ENCODE peak calls at places on chromosomes 5 and 9, in six cellular contexts. S is IMR-90, X is mesenchymal stem cell, K is trophoblast cell, F is H9, U is H1. I is an unnamed sample.

GRCh38 chr9:136059851-136060670 is 35.0 kb downstream of the NACC2 start:
- DNase-seq in S (peak), X (peak), K (no peak), F (no peak), U (no peak), I (no peak)

GRCh38 chr5:165630211-165630866 is 2124.9 kb downstream of the MAT2B start:
- DNase-seq in S (peak), X (peak), K (peak), F (peak), U (peak), I (peak)

GRCh38 chr9:8542537-8542936 is 743.0 kb upstream of the DMAC1 start:
- DNase-seq in S (no peak), X (no peak), K (no peak), F (no peak), U (no peak), I (no peak)

GRCh38 chr5:100827481-100827889 is 75.6 kb downstream of the ST8SIA4 start:
- DNase-seq in S (no peak), X (peak), K (peak), F (no peak), U (no peak), I (no peak)

GRCh38 chr5:150164640-150165039 is 1.9 kb upstream of the CDX1 start:
- DNase-seq in S (peak), X (peak), K (no peak), F (no peak), U (no peak), I (no peak)

GRCh38 chr5:150612405-150612804 is 28.1 kb upstream of the SYNPO start:
- DNase-seq in S (no peak), X (no peak), K (no peak), F (no peak), U (no peak), I (no peak)

GRCh38 chr5:167964529-167964928 is 326.9 kb upstream of the WWC1 start:
- DNase-seq in S (no peak), X (peak), K (no peak), F (no peak), U (no peak), I (no peak)

GRCh38 chr9:83070257-83070656 is 7.3 kb upstream of the RASEF start:
- DNase-seq in S (peak), X (no peak), K (no peak), F (no peak), U (no peak), I (no peak)

GRCh38 chr9:130860458-130861316 is 25.6 kb downstream of the ABL1 start:
- DNase-seq in S (peak), X (peak), K (peak), F (no peak), U (no peak), I (no peak)

GRCh38 chr5:164009628-164010027 is 504.2 kb downstream of the MAT2B start:
- DNase-seq in S (no peak), X (no peak), K (no peak), F (no peak), U (no peak), I (peak)

GRCh38 chr9:89597711-89598707 is 6.8 kb upstream of the GADD45G start:
- DNase-seq in S (peak), X (peak), K (peak), F (peak), U (peak), I (peak)

GRCh38 chr9:91376239-91376638 is 14.5 kb upstream of the AUH start:
- DNase-seq in S (no peak), X (peak), K (no peak), F (no peak), U (no peak), I (no peak)

GRCh38 chr5:180334176-180334575 is 19.0 kb downstream of the GFPT2 start:
- DNase-seq in S (no peak), X (no peak), K (no peak), F (no peak), U (no peak), I (no peak)

GRCh38 chr9:95305770-95306492 is 11.6 kb downstream of the FANCC start:
- DNase-seq in S (peak), X (no peak), K (no peak), F (no peak), U (no peak), I (no peak)

GRCh38 chr9:4987996-4988421 is 2.9 kb downstream of the JAK2 start:
- DNase-seq in S (peak), X (peak), K (peak), F (peak), U (peak), I (peak)

GRCh38 chr9:92974696-92975451 is 27.6 kb downstream of the FGD3 start:
- DNase-seq in S (no peak), X (no peak), K (no peak), F (no peak), U (no peak), I (no peak)

GRCh38 chr5:147510885-147511284 is 1.0 kb upstream of the DPYSL3 start:
- DNase-seq in S (no peak), X (no peak), K (no peak), F (no peak), U (no peak), I (no peak)

GRCh38 chr5:146947181-146947941 is 68.8 kb upstream of the PPP2R2B start:
- DNase-seq in S (peak), X (peak), K (no peak), F (no peak), U (no peak), I (peak)

GRCh38 chr5:89556215-89557009 is 673.4 kb upstream of the MEF2C start:
- DNase-seq in S (peak), X (peak), K (peak), F (no peak), U (no peak), I (no peak)

GRCh38 chr5:75089137-75089536 is 36.8 kb upstream of the GCNT4 start:
- DNase-seq in S (no peak), X (no peak), K (no peak), F (no peak), U (no peak), I (no peak)

GRCh38 chr5:81631124-81631523 is 119.8 kb downstream of the SSBP2 start:
- DNase-seq in S (no peak), X (no peak), K (no peak), F (no peak), U (no peak), I (no peak)

GRCh38 chr5:157400741-157401140 is 59.3 kb upstream of the NIPAL4 start:
- DNase-seq in S (no peak), X (no peak), K (no peak), F (no peak), U (no peak), I (no peak)

GRCh38 chr9:124291801-124292396 is 34.1 kb downstream of the NEK6 start:
- DNase-seq in S (no peak), X (peak), K (no peak), F (no peak), U (no peak), I (no peak)

GRCh38 chr9:4220361-4220760 is 79.5 kb downstream of the GLIS3 start:
- DNase-seq in S (no peak), X (no peak), K (no peak), F (no peak), U (no peak), I (no peak)

GRCh38 chr5:160427607-160428006 is 6.0 kb downstream of the PTTG1 start:
- DNase-seq in S (no peak), X (no peak), K (no peak), F (no peak), U (no peak), I (no peak)

GRCh38 chr5:133607451-133607850 is 4.9 kb downstream of the FSTL4 start:
- DNase-seq in S (no peak), X (no peak), K (no peak), F (no peak), U (no peak), I (no peak)

GRCh38 chr9:89436963-89437625 is 60.8 kb downstream of the SEMA4D start:
- DNase-seq in S (no peak), X (no peak), K (no peak), F (no peak), U (no peak), I (no peak)

GRCh38 chr9:104138243-104138642 is 44.1 kb downstream of the SMC2 start:
- DNase-seq in S (no peak), X (no peak), K (no peak), F (no peak), U (no peak), I (no peak)

GRCh38 chr9:104144336-104144735 is 50.2 kb downstream of the SMC2 start:
- DNase-seq in S (no peak), X (no peak), K (no peak), F (no peak), U (no peak), I (no peak)

GRCh38 chr9:104143554-104143919 is 49.4 kb downstream of the SMC2 start:
- DNase-seq in S (no peak), X (no peak), K (no peak), F (no peak), U (no peak), I (no peak)

DNA sequence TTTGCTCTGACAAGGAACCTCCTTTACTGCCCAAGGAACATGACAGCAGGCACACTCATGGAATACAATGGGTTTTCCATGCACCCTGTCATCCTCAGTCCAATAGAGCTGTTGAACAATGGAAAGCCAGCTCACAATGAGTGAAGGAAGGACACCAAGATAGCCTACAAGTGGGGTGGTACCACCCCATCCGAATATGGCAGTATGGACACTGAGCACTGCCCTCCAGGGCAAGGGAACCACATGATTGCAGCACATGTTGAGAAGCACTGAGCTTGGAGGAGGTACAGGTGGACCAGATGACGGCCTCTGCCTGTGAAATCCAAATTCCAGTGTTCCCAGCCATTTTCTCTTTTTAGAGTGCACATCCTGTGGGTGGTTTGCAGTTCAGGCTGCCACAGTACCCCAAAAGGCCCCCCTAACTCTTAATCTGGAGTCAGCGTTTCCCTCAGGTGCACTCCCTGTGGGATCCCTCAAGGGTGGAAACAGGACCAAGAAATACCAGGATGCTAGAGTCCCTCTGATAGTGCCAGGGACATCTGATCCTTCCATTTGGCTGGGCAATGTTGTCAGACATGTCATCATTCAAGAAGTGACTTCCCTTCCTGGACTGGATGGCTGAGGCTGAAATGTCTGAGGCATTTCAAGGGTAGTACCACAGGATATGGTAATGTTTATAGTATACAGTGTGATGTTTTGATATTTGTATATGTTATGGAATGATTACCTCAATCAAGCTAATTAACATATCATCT is 48.9 kb downstream of the SMC2 start:
- DNase-seq in S (no peak), X (no peak), K (no peak), F (no peak), U (no peak), I (no peak)
- H4K91ac ChIP-seq in S (no peak), X (no peak), K (no peak), F (no peak), U (no peak), I (no peak)

GRCh38 chr9:72627147-72627546 is 105.7 kb downstream of the TMC1 start:
- DNase-seq in S (no peak), X (no peak), K (no peak), F (no peak), U (no peak), I (peak)
- H2AFZ ChIP-seq in S (no peak), X (no peak), K (no peak), F (no peak), U (no peak), I (peak)

DNA sequence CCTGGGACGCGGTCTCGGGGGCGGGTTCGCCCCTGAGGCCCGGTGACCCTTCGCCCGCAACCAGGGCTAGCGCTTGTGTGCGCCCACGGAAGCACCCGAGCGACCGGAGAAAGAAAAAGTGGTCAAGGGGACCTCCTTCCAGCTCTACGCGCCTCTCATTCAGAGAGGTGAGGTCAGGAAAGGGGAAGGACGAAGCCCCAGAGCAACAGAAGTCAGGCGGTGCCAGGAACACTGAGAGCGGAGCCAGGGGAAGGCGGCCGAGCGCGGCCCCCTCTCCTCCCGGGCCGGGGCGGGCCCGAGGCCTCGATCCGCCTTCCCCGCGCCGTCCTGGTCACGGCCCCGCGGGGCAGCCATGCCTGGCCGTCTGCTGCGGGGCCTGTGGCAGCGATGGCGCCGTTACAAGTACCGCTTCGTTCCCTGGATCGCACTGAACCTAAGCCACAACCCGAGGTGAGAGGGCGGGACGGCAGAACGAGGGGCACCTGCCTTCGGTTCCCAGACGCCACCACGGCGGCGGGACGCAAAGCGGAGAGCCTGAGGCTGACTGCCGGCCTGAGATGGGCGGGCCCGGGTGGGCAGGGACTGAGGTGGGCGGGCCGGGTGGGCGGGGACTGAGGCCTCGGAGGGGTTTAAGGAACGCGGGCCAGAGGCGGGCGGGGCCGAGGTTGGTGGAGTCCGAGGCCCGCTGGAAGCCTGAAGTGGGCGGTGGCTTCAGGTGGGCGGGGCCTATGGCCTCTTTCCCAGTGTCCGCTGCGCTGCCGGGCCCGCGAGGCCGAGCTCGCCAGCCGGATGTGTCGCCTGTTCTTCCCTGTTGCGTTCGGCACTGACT is at the start of gene SETD9:
- DNase-seq in S (peak), X (peak), K (peak), F (peak), U (peak), I (peak)
- H3K18ac ChIP-seq in S (peak), X (peak), K (peak), F (peak), U (peak), I (peak)

GRCh38 chr5:107126341-107126740 is 544.4 kb downstream of the EFNA5 start:
- DNase-seq in S (no peak), X (no peak), K (peak), F (no peak), U (no peak), I (no peak)

GRCh38 chr5:107123014-107123413 is 547.7 kb downstream of the EFNA5 start:
- DNase-seq in S (no peak), X (no peak), K (peak), F (no peak), U (no peak), I (no peak)

GRCh38 chr5:107127906-107128305 is 542.8 kb downstream of the EFNA5 start:
- DNase-seq in S (no peak), X (no peak), K (no peak), F (no peak), U (no peak), I (no peak)

GRCh38 chr5:107121793-107122519 is 548.8 kb downstream of the EFNA5 start:
- DNase-seq in S (no peak), X (no peak), K (no peak), F (no peak), U (no peak), I (no peak)

DNA sequence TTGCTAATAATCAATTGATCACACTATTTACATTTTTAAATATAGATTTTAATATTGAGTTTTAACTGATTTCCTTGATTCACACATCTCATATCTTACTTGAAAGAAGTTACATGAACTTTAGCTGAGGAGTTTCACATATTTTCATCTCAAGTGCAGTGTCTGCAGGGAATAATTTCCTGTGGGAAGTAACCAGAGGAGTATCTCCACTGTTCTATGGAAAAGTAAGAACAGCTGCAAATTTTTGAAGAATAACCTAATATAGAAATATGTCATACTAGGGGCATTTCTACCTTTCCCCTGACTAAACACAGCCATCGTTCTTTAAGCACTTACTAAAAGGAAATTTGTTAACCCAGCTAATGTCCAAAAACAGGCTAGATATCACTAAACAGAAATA is 546.4 kb downstream of the EFNA5 start:
- DNase-seq in S (no peak), X (no peak), K (no peak), F (no peak), U (no peak), I (no peak)
- H4K91ac ChIP-seq in S (no peak), X (no peak), K (no peak), F (no peak), U (no peak), I (no peak)

DNA sequence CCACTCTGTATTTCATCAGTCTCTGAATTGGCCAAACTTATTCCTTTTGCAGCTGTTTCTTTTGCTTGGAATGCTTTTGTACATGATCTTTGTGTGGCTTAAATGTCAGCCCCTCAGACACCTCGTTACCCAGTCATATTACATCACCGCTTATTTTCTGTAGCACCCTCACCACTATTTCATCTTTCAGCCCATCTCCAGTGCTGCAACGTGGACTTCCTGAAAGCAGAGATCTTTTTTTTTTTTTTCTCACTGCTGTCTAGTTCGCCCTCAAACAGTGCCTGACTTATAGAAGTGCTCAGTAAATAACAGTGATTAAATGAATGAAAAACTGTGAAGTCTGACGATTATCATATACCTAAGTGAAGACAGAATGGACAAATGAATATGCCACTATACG is 835 bp downstream of the SRA1 start:
- DNase-seq in S (peak), X (peak), K (no peak), F (no peak), U (no peak), I (no peak)
- H2AFZ ChIP-seq in S (no peak), X (no peak), K (no peak), F (no peak), U (no peak), I (no peak)

DNA sequence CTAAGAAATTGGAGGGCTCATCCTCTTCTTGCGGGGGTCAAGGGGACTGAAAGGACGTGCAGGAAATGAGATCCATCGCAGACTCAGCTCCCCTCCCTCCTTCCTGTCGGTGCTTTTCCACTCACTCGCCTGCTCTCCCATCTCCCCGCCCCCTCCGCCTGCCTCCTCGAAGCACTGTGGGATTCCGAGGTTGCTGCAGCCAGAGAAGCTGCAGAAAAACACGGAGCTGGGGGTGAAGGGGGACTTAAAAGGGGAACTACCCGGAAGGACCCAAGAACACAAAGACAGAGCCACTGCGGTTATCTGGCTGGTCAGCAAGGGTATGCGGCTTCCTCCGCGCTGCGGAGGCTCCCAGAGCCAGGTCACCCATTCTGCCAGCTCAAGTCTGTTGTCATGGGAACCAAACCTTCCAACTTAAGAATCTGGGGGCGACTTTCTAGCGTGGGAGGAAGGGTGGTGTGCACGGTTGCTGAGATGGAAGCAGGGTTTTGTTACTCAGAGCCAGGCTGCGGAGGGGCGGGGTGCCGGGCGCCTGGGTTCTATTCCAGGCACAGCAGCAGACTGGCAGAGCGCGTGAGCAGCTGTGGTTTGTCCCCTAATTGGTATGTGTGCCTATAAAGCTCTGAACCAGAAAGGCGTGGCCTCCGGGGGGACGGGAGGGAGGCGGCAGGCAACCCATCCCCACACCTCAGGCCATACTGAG is 24.9 kb downstream of the PCDHGC5 start:
- DNase-seq in S (peak), X (peak), K (peak), F (peak), U (peak), I (peak)
- H3K18ac ChIP-seq in S (peak), X (peak), K (peak), F (peak), U (peak), I (peak)

GRCh38 chr9:121558423-121558950 is 58.8 kb upstream of the GGTA1 start:
- DNase-seq in S (no peak), X (peak), K (no peak), F (no peak), U (no peak), I (no peak)
- H4K91ac ChIP-seq in S (peak), X (peak), K (no peak), F (no peak), U (no peak), I (no peak)